ENCODE peak calls at places on chromosomes 7 and 10, in nine cellular contexts. X is CD8-positive, alpha-beta T cell; W is cardiac muscle cell; M is GM12865; P is AG09309; Y is Calu3; Q is GM12878; H is psoas muscle; G is breast epithelium. V is an unnamed sample.

GRCh38 chr7:136256491-136256890 is 279.3 kb upstream of the MTPN start:
- DNase-seq in X (no peak), W (no peak), M (no peak), P (no peak), Y (no peak), Q (no peak), H (no peak), G (no peak), V (no peak)

GRCh38 chr7:142420554-142421362 is 162.9 kb upstream of the PRSS58 start:
- DNase-seq in X (no peak), W (peak; percentile 60), M (no peak), P (no peak), Y (peak; percentile 25), Q (no peak), H (no peak), G (no peak), V (no peak)

GRCh38 chr10:17001297-17001744 is 128.3 kb downstream of the CUBN start:
- DNase-seq in X (no peak), W (no peak), M (no peak), P (no peak), Y (no peak), Q (no peak), H (peak; percentile 43), G (no peak), V (no peak)

GRCh38 chr10:122854648-122855047 is 9.0 kb upstream of the CUZD1 start:
- DNase-seq in X (no peak), W (no peak), M (no peak), P (no peak), Y (no peak), Q (no peak), H (no peak), G (no peak), V (no peak)

GRCh38 chr10:68208424-68209042 is 23.4 kb downstream of the ATOH7 start:
- DNase-seq in X (no peak), W (peak; percentile 80), M (peak; percentile 56), P (peak; percentile 52), Y (peak; percentile 83), Q (peak; percentile 20), H (no peak), G (no peak), V (peak; percentile 51)

GRCh38 chr7:116990056-116990455 is 36.8 kb downstream of the ST7 start:
- DNase-seq in X (no peak), W (no peak), M (no peak), P (no peak), Y (no peak), Q (no peak), H (no peak), G (no peak), V (no peak)

GRCh38 chr7:91357379-91357778 is 93.1 kb downstream of the FZD1 start:
- DNase-seq in X (no peak), W (peak; percentile 14), M (no peak), P (no peak), Y (no peak), Q (no peak), H (no peak), G (no peak), V (no peak)

GRCh38 chr10:23053036-23053435 is 42.3 kb upstream of the MSRB2 start:
- DNase-seq in X (no peak), W (peak; percentile 36), M (no peak), P (no peak), Y (no peak), Q (no peak), H (no peak), G (no peak), V (no peak)

GRCh38 chr10:49153971-49154370 is 20.1 kb upstream of the FAM170B start:
- DNase-seq in X (no peak), W (no peak), M (no peak), P (no peak), Y (no peak), Q (no peak), H (no peak), G (no peak), V (no peak)

GRCh38 chr7:10860516-10860915 is 113.2 kb upstream of the PHF14 start:
- DNase-seq in X (no peak), W (no peak), M (no peak), P (no peak), Y (no peak), Q (no peak), H (no peak), G (no peak), V (no peak)

GRCh38 chr7:151890355-151891004 is 13.6 kb upstream of the PRKAG2 start:
- DNase-seq in X (no peak), W (no peak), M (no peak), P (no peak), Y (no peak), Q (no peak), H (no peak), G (no peak), V (no peak)

GRCh38 chr10:60123668-60124067 is 217.3 kb upstream of the CCDC6 start:
- DNase-seq in X (no peak), W (no peak), M (no peak), P (no peak), Y (no peak), Q (no peak), H (no peak), G (no peak), V (no peak)

GRCh38 chr10:62433181-62433692 is 59.1 kb downstream of the ZNF365 start:
- DNase-seq in X (no peak), W (no peak), M (peak; percentile 57), P (peak; percentile 95), Y (peak; percentile 73), Q (no peak), H (peak; percentile 63), G (peak; percentile 27), V (no peak)

GRCh38 chr7:549891-550625 is 30.4 kb upstream of the PDGFA start:
- DNase-seq in X (no peak), W (no peak), M (no peak), P (no peak), Y (no peak), Q (no peak), H (no peak), G (no peak), V (no peak)

GRCh38 chr10:22477365-22478287 is 132.3 kb downstream of the SPAG6 start:
- DNase-seq in X (no peak), W (peak; percentile 55), M (peak; percentile 13), P (no peak), Y (no peak), Q (no peak), H (no peak), G (no peak), V (peak; percentile 25)

DNA sequence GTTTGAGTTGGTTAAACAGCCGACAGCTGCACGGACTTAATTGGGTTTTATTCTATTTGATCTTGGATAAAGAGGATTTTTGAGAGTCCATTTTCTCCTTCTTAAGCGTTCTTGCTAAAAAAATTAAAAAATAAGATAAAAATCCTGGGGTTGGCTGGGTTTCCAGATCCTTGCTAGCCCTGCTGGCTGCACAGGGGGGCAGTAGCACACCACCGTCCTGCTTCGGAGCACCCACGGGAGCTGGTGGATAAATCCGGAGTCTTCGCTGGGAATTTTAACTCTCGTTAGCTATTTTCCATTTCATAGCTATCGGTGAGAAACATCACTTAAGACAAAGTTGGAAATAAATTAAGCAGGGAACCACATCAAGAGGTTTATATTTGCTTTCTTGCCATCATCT is 792.1 kb downstream of the TYW1 start:
- DNase-seq in X (no peak), W (peak; percentile 54), M (no peak), P (no peak), Y (no peak), Q (no peak), H (no peak), G (no peak), V (peak; percentile 5)
- TF ChIP-seq CTCF in X (no peak), W (peak; percentile 59), M (no peak), P (no peak), Y (no peak), Q (no peak), H (no peak), G (no peak), V (peak; percentile 60)

GRCh38 chr10:83371696-83372490 is 767.4 kb upstream of the GHITM start:
- DNase-seq in X (no peak), W (no peak), M (no peak), P (peak; percentile 20), Y (no peak), Q (no peak), H (no peak), G (no peak), V (no peak)

GRCh38 chr10:83374741-83375140 is 764.6 kb upstream of the GHITM start:
- DNase-seq in X (no peak), W (no peak), M (no peak), P (no peak), Y (no peak), Q (no peak), H (no peak), G (no peak), V (no peak)

GRCh38 chr10:83375274-83375673 is 764.0 kb upstream of the GHITM start:
- DNase-seq in X (no peak), W (no peak), M (no peak), P (no peak), Y (no peak), Q (no peak), H (no peak), G (no peak), V (no peak)

GRCh38 chr10:83372646-83373045 is 766.7 kb upstream of the GHITM start:
- DNase-seq in X (no peak), W (no peak), M (no peak), P (peak; percentile 24), Y (no peak), Q (no peak), H (no peak), G (no peak), V (no peak)

GRCh38 chr10:83373659-83374058 is 765.6 kb upstream of the GHITM start:
- DNase-seq in X (no peak), W (peak; percentile 25), M (peak; percentile 35), P (peak; percentile 23), Y (no peak), Q (no peak), H (no peak), G (no peak), V (no peak)
- TF ChIP-seq CTCF in X (no peak), W (peak; percentile 62), M (peak; percentile 26), P (peak; percentile 32), Y (no peak), Q (peak; percentile 26), H (no peak), G (no peak), V (peak; percentile 63)

GRCh38 chr10:66307826-66308225 is 618.0 kb upstream of the LRRTM3 start:
- DNase-seq in X (no peak), W (no peak), M (no peak), P (no peak), Y (no peak), Q (no peak), H (no peak), G (no peak), V (no peak)
- TF ChIP-seq CTCF in X (no peak), W (no peak), M (no peak), P (no peak), Y (no peak), Q (no peak), H (no peak), G (no peak), V (peak; percentile 25)

DNA sequence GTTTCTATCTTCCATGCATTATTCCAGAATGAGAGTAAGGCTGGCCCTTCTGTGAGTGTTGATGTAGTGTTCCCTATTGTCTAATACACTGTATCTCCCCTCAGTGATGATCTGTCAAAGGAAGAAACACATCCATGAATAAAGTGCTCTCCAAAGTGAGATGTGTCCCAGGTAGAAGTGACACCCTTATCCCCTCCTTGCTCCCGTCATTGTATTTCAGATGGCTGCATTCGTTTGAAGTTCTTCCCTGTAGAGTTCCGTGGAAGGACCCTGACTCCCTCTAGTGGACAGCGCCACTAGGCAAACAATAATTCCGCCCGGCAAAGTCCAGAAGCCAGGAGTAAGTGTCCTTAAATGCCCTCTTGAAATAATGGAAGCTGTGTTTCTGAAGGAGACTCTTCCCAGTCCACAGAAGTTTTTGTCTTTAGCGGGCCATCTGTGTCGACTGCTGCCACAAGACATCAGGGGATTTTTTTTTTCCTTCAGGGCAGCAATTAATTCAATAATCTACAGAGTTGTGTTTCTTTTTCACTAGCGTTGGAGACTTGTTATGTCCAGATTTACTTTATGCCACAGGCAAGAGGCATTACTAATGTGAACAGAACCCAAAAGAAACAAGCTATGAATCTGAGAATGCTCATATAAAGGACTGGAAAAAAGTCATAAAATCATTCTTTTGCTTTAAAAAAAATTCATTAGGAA is 64.6 kb downstream of the THNSL1 start:
- DNase-seq in X (peak; percentile 49), W (peak; percentile 91), M (peak; percentile 73), P (peak; percentile 72), Y (peak; percentile 87), Q (peak; percentile 30), H (peak; percentile 66), G (peak; percentile 77), V (peak; percentile 90)
- TF ChIP-seq CTCF in X (peak; percentile 71), W (peak; percentile 93), M (peak; percentile 90), P (peak; percentile 96), Y (peak; percentile 82), Q (peak; percentile 90), H (peak; percentile 87), G (peak; percentile 82), V (peak; percentile 95)

V was measured in neural crest cell.